ENCODE peak calls at places on chromosome 17, in seven cellular contexts. A is IMR-90, O is prostate gland, U is endothelial cell of umbilical vein, I is uterus, K is ovary, F is gastrocnemius medialis. E is an unnamed sample.

GRCh38 chr17:2064980-2065785 is 10.3 kb downstream of the HIC1 start:
- DNase-seq in A (peak), O (no peak), U (peak), I (no peak), K (peak), F (no peak), E (no peak)

GRCh38 chr17:21275047-21275578 is 9.4 kb upstream of the MAP2K3 start:
- DNase-seq in A (no peak), O (no peak), U (no peak), I (no peak), K (peak), F (no peak), E (no peak)

GRCh38 chr17:41539071-41539492 is 11.0 kb upstream of the KRT19 start:
- DNase-seq in A (no peak), O (no peak), U (no peak), I (no peak), K (no peak), F (no peak), E (no peak)

GRCh38 chr17:77909236-77909635 is 49.3 kb upstream of the TNRC6C start:
- DNase-seq in A (no peak), O (peak), U (no peak), I (peak), K (peak), F (no peak), E (no peak)

GRCh38 chr17:36594626-36595401 is 3.1 kb downstream of the DHRS11 start:
- DNase-seq in A (no peak), O (no peak), U (no peak), I (no peak), K (no peak), F (no peak), E (no peak)

GRCh38 chr17:74408262-74408661 is 23.6 kb upstream of the GPRC5C start:
- DNase-seq in A (no peak), O (no peak), U (no peak), I (no peak), K (no peak), F (peak), E (no peak)

GRCh38 chr17:17994271-17994670 is 21.6 kb downstream of the DRC3 start:
- DNase-seq in A (no peak), O (no peak), U (peak), I (no peak), K (no peak), F (no peak), E (no peak)

GRCh38 chr17:61338000-61338864 is 61.4 kb upstream of the TBX2 start:
- DNase-seq in A (peak), O (no peak), U (no peak), I (peak), K (no peak), F (no peak), E (no peak)

GRCh38 chr17:3730881-3731429 is 7.3 kb downstream of the HASPIN start:
- DNase-seq in A (peak), O (no peak), U (no peak), I (no peak), K (no peak), F (no peak), E (no peak)

GRCh38 chr17:41547378-41547841 is 19.3 kb upstream of the KRT19 start:
- DNase-seq in A (no peak), O (no peak), U (no peak), I (peak), K (peak), F (no peak), E (no peak)

GRCh38 chr17:28712037-28712704 is 483 bp upstream of the PROCA1 start:
- DNase-seq in A (no peak), O (no peak), U (no peak), I (peak), K (peak), F (no peak), E (peak)

GRCh38 chr17:49471089-49471683 is 23.9 kb upstream of the NGFR start:
- DNase-seq in A (no peak), O (no peak), U (no peak), I (peak), K (no peak), F (no peak), E (no peak)

GRCh38 chr17:70168979-70169706 is at the start of gene KCNJ2:
- DNase-seq in A (peak), O (peak), U (peak), I (peak), K (peak), F (peak), E (peak)

GRCh38 chr17:59807892-59808509 is 84.7 kb downstream of the TUBD1 start:
- DNase-seq in A (no peak), O (no peak), U (no peak), I (no peak), K (no peak), F (no peak), E (no peak)

GRCh38 chr17:36778458-36778857 is 158.8 kb upstream of the LHX1 start:
- DNase-seq in A (no peak), O (no peak), U (no peak), I (no peak), K (no peak), F (no peak), E (no peak)

GRCh38 chr17:74752822-74753401 is 4.5 kb downstream of the NHERF1 start:
- DNase-seq in A (no peak), O (no peak), U (no peak), I (no peak), K (no peak), F (no peak), E (no peak)

GRCh38 chr17:81066771-81067315 is 31.9 kb downstream of the BAIAP2 start:
- DNase-seq in A (no peak), O (no peak), U (no peak), I (no peak), K (no peak), F (no peak), E (no peak)

GRCh38 chr17:539766-540165 is 174.9 kb downstream of the VPS53 start:
- DNase-seq in A (no peak), O (no peak), U (no peak), I (no peak), K (no peak), F (no peak), E (no peak)

GRCh38 chr17:32658470-32659418 is 172.0 kb downstream of the CDK5R1 start:
- DNase-seq in A (no peak), O (no peak), U (no peak), I (no peak), K (no peak), F (no peak), E (no peak)

GRCh38 chr17:81161972-81162371 is 3.3 kb upstream of the PVALEF start:
- DNase-seq in A (no peak), O (no peak), U (no peak), I (no peak), K (no peak), F (no peak), E (no peak)

GRCh38 chr17:11805952-11806351 is 191.3 kb downstream of the ZNF18 start:
- DNase-seq in A (no peak), O (no peak), U (no peak), I (no peak), K (no peak), F (no peak), E (no peak)

GRCh38 chr17:66983414-66984021 is 19.0 kb downstream of the CACNG4 start:
- DNase-seq in A (no peak), O (no peak), U (no peak), I (no peak), K (no peak), F (no peak), E (no peak)

GRCh38 chr17:34302626-34303025 is 16.6 kb upstream of the CCL8 start:
- DNase-seq in A (no peak), O (no peak), U (no peak), I (no peak), K (no peak), F (no peak), E (no peak)

GRCh38 chr17:82582208-82582607 is 62.7 kb downstream of the FOXK2 start:
- DNase-seq in A (peak), O (no peak), U (no peak), I (no peak), K (no peak), F (no peak), E (no peak)

GRCh38 chr17:26782153-26782552 is 511.8 kb upstream of the WSB1 start:
- DNase-seq in A (no peak), O (no peak), U (no peak), I (no peak), K (no peak), F (no peak), E (peak)

GRCh38 chr17:77451894-77452852 is 311.4 kb downstream of the SEC14L1 start:
- DNase-seq in A (peak), O (peak), U (peak), I (peak), K (peak), F (no peak), E (no peak)

GRCh38 chr17:80886641-80887573 is 104.7 kb upstream of the CHMP6 start:
- DNase-seq in A (no peak), O (no peak), U (no peak), I (no peak), K (no peak), F (no peak), E (no peak)

GRCh38 chr17:44901323-44901965 is 2.2 kb upstream of the EFTUD2 start:
- DNase-seq in A (peak), O (no peak), U (peak), I (no peak), K (no peak), F (no peak), E (no peak)

GRCh38 chr17:70169707-70170597 is 620 bp downstream of the KCNJ2 start:
- DNase-seq in A (peak), O (no peak), U (peak), I (no peak), K (peak), F (peak), E (no peak)

GRCh38 chr17:29112780-29113295 is 67.4 kb downstream of the MYO18A start:
- DNase-seq in A (no peak), O (peak), U (no peak), I (no peak), K (no peak), F (no peak), E (no peak)

GRCh38 chr17:74712756-74713155 is at the start of gene CD300LF:
- DNase-seq in A (no peak), O (no peak), U (no peak), I (no peak), K (no peak), F (peak), E (no peak)

GRCh38 chr17:19020016-19020415 is 15.5 kb upstream of the FAM83G start:
- DNase-seq in A (no peak), O (no peak), U (no peak), I (no peak), K (no peak), F (no peak), E (no peak)
- TF ChIP-seq POLR2A in A (no peak), O (no peak), U (no peak), I (no peak), K (no peak), F (no peak), E (no peak)

GRCh38 chr17:76224321-76224852 is 15.9 kb downstream of the RNF157 start:
- DNase-seq in A (no peak), O (no peak), U (no peak), I (no peak), K (no peak), F (no peak), E (no peak)

GRCh38 chr17:76217081-76217480 is 23.2 kb downstream of the RNF157 start:
- DNase-seq in A (no peak), O (no peak), U (no peak), I (no peak), K (no peak), F (no peak), E (no peak)

GRCh38 chr17:76223802-76224201 is 16.5 kb downstream of the RNF157 start:
- DNase-seq in A (no peak), O (no peak), U (no peak), I (no peak), K (no peak), F (no peak), E (no peak)

GRCh38 chr17:76219670-76220383 is 20.5 kb downstream of the RNF157 start:
- DNase-seq in A (no peak), O (no peak), U (no peak), I (no peak), K (no peak), F (no peak), E (no peak)
- H3K27ac ChIP-seq in A (no peak), O (no peak), U (no peak), I (no peak), K (no peak), F (no peak), E (no peak)

DNA sequence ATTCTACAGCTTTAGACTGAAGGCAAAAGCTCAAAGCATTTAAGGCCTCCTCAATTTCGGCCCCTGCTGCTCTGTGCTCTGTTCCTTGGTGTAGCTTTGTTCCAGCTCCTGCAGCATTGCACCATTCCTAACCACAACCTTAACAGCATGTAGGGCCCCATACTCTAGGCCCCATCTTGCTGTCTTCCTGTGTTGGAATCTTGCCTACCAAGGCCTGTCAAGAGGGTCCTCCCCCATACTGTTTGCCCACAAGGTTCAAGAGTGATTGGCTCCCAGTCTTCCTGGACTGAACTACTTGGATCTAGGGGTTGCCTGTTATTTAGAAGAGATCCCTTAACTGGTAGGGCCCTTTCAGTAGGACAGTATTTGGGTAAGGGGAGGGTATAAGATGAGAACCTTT is 26.8 kb downstream of the TRPV2 start:
- DNase-seq in A (no peak), O (no peak), U (no peak), I (no peak), K (no peak), F (no peak), E (no peak)
- H3K4me3 ChIP-seq in A (no peak), O (no peak), U (no peak), I (no peak), K (no peak), F (no peak), E (no peak)

DNA sequence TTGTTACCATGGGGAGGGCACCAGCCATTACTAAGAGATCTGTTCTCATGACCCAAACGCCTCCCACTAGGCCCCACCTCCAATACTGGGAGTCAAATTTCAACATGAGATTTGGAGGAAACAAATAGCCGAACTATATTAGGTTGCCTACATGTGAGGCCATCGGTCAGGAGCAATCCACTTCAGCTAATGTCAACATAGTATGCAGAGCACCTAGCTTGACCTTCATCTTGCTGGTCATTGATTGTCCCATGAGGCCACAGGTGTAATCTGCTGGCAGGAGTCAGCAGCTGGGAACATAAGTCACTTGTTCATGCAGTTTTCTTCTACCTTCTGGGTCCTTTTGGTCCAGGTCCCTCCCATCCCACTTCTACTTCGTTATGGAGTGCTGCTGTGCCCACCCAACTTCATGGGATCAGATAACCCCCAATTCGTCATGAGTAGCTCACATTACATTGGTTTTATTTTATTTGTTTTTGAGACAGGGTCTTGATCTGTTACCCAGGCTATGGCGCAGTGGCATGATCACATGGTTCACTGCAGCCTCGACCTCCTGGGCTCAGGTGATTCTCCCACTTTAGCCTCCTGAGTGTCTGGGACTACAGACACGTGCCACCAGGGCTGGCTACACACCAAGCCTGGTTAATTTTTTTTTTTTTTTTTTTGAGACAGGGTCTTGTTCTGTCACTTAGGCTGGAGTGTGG is 5.9 kb upstream of the KPNA2 start:
- DNase-seq in A (no peak), O (no peak), U (no peak), I (no peak), K (no peak), F (no peak), E (peak)
- TF ChIP-seq POLR2A in A (no peak), O (no peak), U (no peak), I (no peak), K (no peak), F (no peak), E (no peak)

GRCh38 chr17:68260051-68260762 is 12.4 kb downstream of the AMZ2 start:
- DNase-seq in A (no peak), O (no peak), U (no peak), I (no peak), K (no peak), F (no peak), E (no peak)

GRCh38 chr17:68255731-68256538 is 8.1 kb downstream of the AMZ2 start:
- DNase-seq in A (no peak), O (no peak), U (no peak), I (no peak), K (no peak), F (no peak), E (peak)

GRCh38 chr17:68255151-68255550 is 7.3 kb downstream of the AMZ2 start:
- DNase-seq in A (no peak), O (no peak), U (no peak), I (no peak), K (no peak), F (no peak), E (no peak)

GRCh38 chr17:68257924-68258323 is 10.1 kb downstream of the AMZ2 start:
- DNase-seq in A (peak), O (no peak), U (no peak), I (no peak), K (no peak), F (no peak), E (no peak)
- H3K27ac ChIP-seq in A (no peak), O (no peak), U (no peak), I (peak), K (no peak), F (peak), E (no peak)

GRCh38 chr17:7260601-7261376 is 1.5 kb downstream of the CLDN7 start:
- DNase-seq in A (no peak), O (peak), U (no peak), I (no peak), K (no peak), F (no peak), E (peak)

GRCh38 chr17:7262192-7263070 is at the start of gene CLDN7:
- DNase-seq in A (no peak), O (peak), U (no peak), I (no peak), K (no peak), F (no peak), E (peak)

GRCh38 chr17:7263071-7263800 is 958 bp upstream of the CLDN7 start:
- DNase-seq in A (no peak), O (no peak), U (no peak), I (no peak), K (no peak), F (no peak), E (peak)

GRCh38 chr17:7261377-7262191 is 694 bp downstream of the CLDN7 start:
- DNase-seq in A (no peak), O (no peak), U (no peak), I (no peak), K (no peak), F (no peak), E (no peak)

DNA sequence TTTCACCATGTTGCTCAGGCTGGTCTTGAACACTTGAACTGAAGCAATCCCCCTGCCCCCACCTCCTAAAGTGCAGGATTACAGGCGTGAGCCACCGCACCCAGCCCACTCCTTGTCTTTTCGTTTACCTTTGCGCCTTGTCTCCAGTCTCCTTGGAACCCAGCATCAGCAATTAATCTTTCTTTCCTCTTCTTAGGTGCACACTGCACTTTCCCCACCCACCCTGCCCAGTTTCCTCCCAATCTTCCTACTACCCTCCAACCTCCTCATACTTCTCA is 1.5 kb upstream of the CLDN7 start:
- DNase-seq in A (no peak), O (no peak), U (no peak), I (no peak), K (no peak), F (no peak), E (no peak)
- H3K4me3 ChIP-seq in A (no peak), O (no peak), U (no peak), I (no peak), K (no peak), F (no peak), E (no peak)

GRCh38 chr17:72419866-72420774 is 299.3 kb downstream of the SOX9 start:
- DNase-seq in A (no peak), O (peak), U (no peak), I (peak), K (no peak), F (no peak), E (no peak)
- TF ChIP-seq POLR2A in A (no peak), O (no peak), U (no peak), I (no peak), K (no peak), F (no peak), E (no peak)

E was measured in right lobe of liver.